ENCODE peak calls at places on chromosomes 2 and 18, in five cellular contexts. Q is activated CD4-positive, alpha-beta T cell treated with anti-CD3 and anti-CD28 coated beads for 4 hours; F is AG08396; X is EH; O is SJSA1. Y is an unnamed sample.

GRCh38 chr2:178480227-178481181 is at the start of gene PLEKHA3:
- DNase-seq in Q (peak), F (peak), X (peak), O (peak), Y (peak)

GRCh38 chr2:42298996-42299754 is 61.8 kb downstream of the COX7A2L start:
- DNase-seq in Q (no peak), F (no peak), X (no peak), O (no peak), Y (no peak)

GRCh38 chr18:63963610-63964256 is 6.1 kb upstream of the SERPINB8 start:
- DNase-seq in Q (peak), F (peak), X (peak), O (peak), Y (no peak)

GRCh38 chr18:80188643-80189010 is 58.7 kb downstream of the PARD6G start:
- DNase-seq in Q (no peak), F (no peak), X (no peak), O (no peak), Y (no peak)

GRCh38 chr2:47127862-47128543 is 27.1 kb downstream of the STPG4 start:
- DNase-seq in Q (no peak), F (no peak), X (no peak), O (no peak), Y (no peak)

GRCh38 chr2:37376421-37377186 is 32.2 kb downstream of the QPCT start:
- DNase-seq in Q (peak), F (peak), X (peak), O (peak), Y (peak)

GRCh38 chr2:1024981-1025380 is 74.3 kb downstream of the SNTG2 start:
- DNase-seq in Q (no peak), F (no peak), X (peak), O (no peak), Y (no peak)

GRCh38 chr2:28683100-28683706 is 68.4 kb upstream of the PPP1CB start:
- DNase-seq in Q (no peak), F (peak), X (peak), O (peak), Y (no peak)

GRCh38 chr2:144325086-144325485 is 194.8 kb downstream of the ZEB2 start:
- DNase-seq in Q (peak), F (no peak), X (peak), O (no peak), Y (no peak)

GRCh38 chr2:150162241-150162942 is 325.1 kb downstream of the RND3 start:
- DNase-seq in Q (no peak), F (no peak), X (no peak), O (no peak), Y (no peak)

GRCh38 chr2:38524580-38524979 is 78.1 kb downstream of the HNRNPLL start:
- DNase-seq in Q (no peak), F (no peak), X (no peak), O (no peak), Y (no peak)

GRCh38 chr2:241092677-241093076 is 9.4 kb downstream of the MTERF4 start:
- DNase-seq in Q (no peak), F (no peak), X (no peak), O (no peak), Y (no peak)

GRCh38 chr2:132477436-132477835 is 60.8 kb downstream of the GPR39 start:
- DNase-seq in Q (no peak), F (no peak), X (peak), O (no peak), Y (no peak)

GRCh38 chr2:127569274-127570065 is 34.0 kb downstream of the MYO7B start:
- DNase-seq in Q (no peak), F (peak), X (peak), O (peak), Y (no peak)